ENCODE peak calls at places on chromosomes 13 and 19, in four cellular contexts. A, U, C and B are unnamed samples. For H3K36me3, the result is how much of the 10 kb centered on the place peaks cover.

GRCh38 chr19:1956868-1957492 is 16.0 kb downstream of the CSNK1G2 start:
- DNase-seq in A (no peak), U (no peak), C (no peak), B (peak)

GRCh38 chr13:89740994-89741678 is 1606.4 kb upstream of the MIR17HG start:
- DNase-seq in A (no peak), U (no peak), C (no peak), B (no peak)

GRCh38 chr13:39364797-39365468 is 238.1 kb downstream of the LHFPL6 start:
- DNase-seq in A (no peak), U (no peak), C (peak), B (no peak)

GRCh38 chr13:98889419-98890079 is 88.3 kb downstream of the DOCK9 start:
- DNase-seq in A (no peak), U (no peak), C (no peak), B (no peak)

GRCh38 chr19:48999481-49000325 is 6.0 kb downstream of the RUVBL2 start:
- DNase-seq in A (no peak), U (peak), C (no peak), B (peak)

GRCh38 chr19:39438270-39438934 is 2.7 kb upstream of the RPS16 start:
- DNase-seq in A (no peak), U (no peak), C (peak), B (no peak)

GRCh38 chr13:97005631-97006262 is 11.5 kb upstream of the OXGR1 start:
- DNase-seq in A (no peak), U (no peak), C (no peak), B (no peak)

GRCh38 chr19:35266904-35267817 is 1.6 kb upstream of the USF2 start:
- DNase-seq in A (no peak), U (peak), C (no peak), B (peak)

GRCh38 chr13:98141938-98142426 is 912 bp upstream of the FARP1 start:
- DNase-seq in A (no peak), U (no peak), C (no peak), B (no peak)

GRCh38 chr13:30193279-30194234 is 113.8 kb downstream of the KATNAL1 start:
- DNase-seq in A (peak), U (no peak), C (no peak), B (no peak)

GRCh38 chr19:36605101-36605838 is at the start of gene ZNF382:
- DNase-seq in A (peak), U (no peak), C (peak), B (no peak)

GRCh38 chr13:22499919-22500318 is 680.9 kb upstream of the SGCG start:
- DNase-seq in A (no peak), U (no peak), C (no peak), B (no peak)

GRCh38 chr13:31699650-31700049 is 39.7 kb upstream of the RXFP2 start:
- DNase-seq in A (no peak), U (no peak), C (no peak), B (no peak)

GRCh38 chr13:113358653-113359052 is 5.3 kb downstream of the GRTP1 start:
- DNase-seq in A (no peak), U (no peak), C (no peak), B (no peak)

GRCh38 chr19:5642204-5642603 is 19.3 kb downstream of the SAFB start:
- DNase-seq in A (no peak), U (no peak), C (no peak), B (no peak)

GRCh38 chr19:13082192-13083007 is 20.3 kb downstream of the LYL1 start:
- DNase-seq in A (no peak), U (peak), C (peak), B (no peak)

GRCh38 chr13:97127842-97128241 is 94.3 kb upstream of the MBNL2 start:
- DNase-seq in A (no peak), U (no peak), C (peak), B (no peak)

GRCh38 chr19:47229674-47230121 is 1.3 kb downstream of the BBC3 start:
- DNase-seq in A (no peak), U (peak), C (no peak), B (no peak)

GRCh38 chr13:38821753-38822551 is 135.1 kb downstream of the FREM2 start:
- DNase-seq in A (no peak), U (no peak), C (no peak), B (no peak)

GRCh38 chr19:6744381-6745288 is 5.2 kb downstream of the TRIP10 start:
- DNase-seq in A (no peak), U (no peak), C (no peak), B (no peak)

GRCh38 chr13:32211788-32212187 is 103.4 kb downstream of the ZAR1L start:
- DNase-seq in A (no peak), U (no peak), C (no peak), B (no peak)

GRCh38 chr19:46648070-46648960 is 12.3 kb upstream of the GNG8 start:
- DNase-seq in A (no peak), U (no peak), C (no peak), B (no peak)

GRCh38 chr19:16185925-16186234 is 670 bp downstream of the FAM32A start:
- DNase-seq in A (no peak), U (no peak), C (peak), B (no peak)

GRCh38 chr13:45670481-45670880 is 31.6 kb upstream of the CBY2 start:
- DNase-seq in A (no peak), U (no peak), C (no peak), B (no peak)

GRCh38 chr13:44904982-44905381 is 84.3 kb downstream of the NUFIP1 start:
- DNase-seq in A (no peak), U (no peak), C (no peak), B (no peak)

GRCh38 chr19:51094696-51095279 is 12.1 kb upstream of the KLK14 start:
- DNase-seq in A (no peak), U (peak), C (peak), B (peak)

GRCh38 chr19:18393836-18394235 is 3.6 kb downstream of the LRRC25 start:
- DNase-seq in A (no peak), U (no peak), C (no peak), B (no peak)

GRCh38 chr13:107211073-107211472 is 643.1 kb upstream of the ARGLU1 start:
- DNase-seq in A (no peak), U (peak), C (peak), B (peak)

GRCh38 chr19:38952395-38953165 is 21.8 kb downstream of the MRPS12 start:
- DNase-seq in A (no peak), U (peak), C (peak), B (no peak)

GRCh38 chr13:75329723-75330122 is 152.2 kb downstream of the TBC1D4 start:
- DNase-seq in A (no peak), U (no peak), C (peak), B (no peak)
- H3K36me3 ChIP-seq in A (under half), U (under half), C (under half), B (under half)

DNA sequence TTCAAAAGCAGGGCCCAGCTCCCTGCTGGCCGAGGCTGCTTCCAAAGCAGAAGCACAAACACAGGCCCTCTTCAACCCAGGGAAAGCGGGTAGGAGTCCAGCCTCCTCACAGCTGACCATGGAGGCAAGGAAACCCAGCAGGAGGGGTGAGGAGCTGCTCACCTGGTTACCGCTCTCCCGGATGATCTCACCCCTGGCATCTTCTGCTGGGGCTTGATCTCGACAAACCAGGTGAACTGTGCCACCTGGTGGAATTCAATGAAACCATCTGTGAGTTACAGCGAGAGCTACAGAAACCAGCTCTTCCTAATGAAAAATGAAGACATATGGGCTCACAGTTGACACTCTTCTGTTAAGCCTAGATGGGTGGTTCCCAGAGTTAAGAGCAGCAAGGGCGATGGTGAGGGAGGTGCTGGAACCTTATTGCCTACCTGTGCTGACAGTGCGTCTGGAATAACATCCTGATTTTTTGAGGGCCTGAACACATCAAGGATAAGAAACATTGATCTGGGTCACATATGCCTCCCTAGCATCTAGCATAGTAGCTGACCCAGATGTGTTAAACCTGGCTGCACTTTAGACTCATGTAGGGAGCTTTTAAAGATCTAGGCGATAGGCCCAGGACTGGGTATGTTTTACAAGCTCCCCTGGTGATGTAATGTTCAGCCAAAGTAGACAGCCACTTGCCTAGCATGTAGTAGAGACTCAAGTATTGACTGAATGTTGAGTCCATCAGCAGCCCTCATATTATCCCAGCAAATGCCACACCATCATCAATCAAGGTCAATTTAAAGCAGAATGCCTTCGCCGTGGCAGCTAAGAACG is 6.1 kb downstream of the DHRS12 start:
- DNase-seq in A (no peak), U (peak), C (peak), B (peak)
- TF ChIP-seq HDAC6 in A (no peak), U (no peak), C (no peak), B (no peak)

GRCh38 chr13:37011788-37012187 is 11.2 kb downstream of the EXOSC8 start:
- DNase-seq in A (no peak), U (no peak), C (no peak), B (no peak)
- H3K36me3 ChIP-seq in A (under half), U (half or more), C (under half), B (under half)

DNA sequence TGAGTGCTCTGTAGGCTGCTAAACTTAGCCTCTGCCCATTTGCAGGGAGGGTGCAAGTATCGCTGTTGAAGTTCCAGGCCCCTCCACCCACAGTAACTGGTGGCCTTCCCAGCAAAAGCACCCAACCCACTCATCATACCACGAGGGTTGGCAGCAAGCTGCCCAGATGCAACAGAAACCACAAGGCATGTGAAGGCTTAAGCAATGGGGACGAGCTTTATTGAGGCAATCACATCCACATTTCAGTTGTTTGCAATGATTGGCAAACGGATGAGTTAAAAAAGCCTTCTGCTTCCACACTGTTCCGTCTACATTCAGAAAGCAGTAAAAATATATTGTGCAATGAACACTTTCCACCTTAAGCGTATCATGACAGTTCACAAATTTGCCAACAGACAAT is 10.3 kb downstream of the GJB6 start:
- DNase-seq in A (no peak), U (no peak), C (no peak), B (no peak)
- TF ChIP-seq HDAC6 in A (no peak), U (no peak), C (no peak), B (no peak)

DNA sequence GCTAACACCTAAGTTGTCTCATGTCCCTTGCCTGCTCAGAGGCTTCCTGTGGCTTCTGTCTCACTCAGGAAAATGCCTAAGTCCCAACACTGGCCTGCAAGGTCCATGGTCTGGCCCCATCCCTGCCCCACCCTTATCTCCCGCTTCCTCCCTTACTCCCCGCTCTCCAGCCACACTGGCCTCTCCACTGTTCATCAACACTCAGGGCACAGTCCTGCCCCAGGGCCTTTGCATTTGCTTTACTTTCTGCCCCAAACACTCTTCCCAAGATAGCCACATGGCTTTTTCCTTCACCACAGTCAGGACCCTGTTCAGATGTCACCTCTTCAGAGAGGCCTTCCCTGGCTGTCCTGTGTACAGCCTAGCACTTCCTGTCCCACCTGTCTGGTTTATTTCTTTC is 32.1 kb upstream of the IGSF23 start:
- DNase-seq in A (no peak), U (no peak), C (no peak), B (no peak)
- H3K36me3 ChIP-seq in A (under half), U (under half), C (under half), B (under half)

DNA sequence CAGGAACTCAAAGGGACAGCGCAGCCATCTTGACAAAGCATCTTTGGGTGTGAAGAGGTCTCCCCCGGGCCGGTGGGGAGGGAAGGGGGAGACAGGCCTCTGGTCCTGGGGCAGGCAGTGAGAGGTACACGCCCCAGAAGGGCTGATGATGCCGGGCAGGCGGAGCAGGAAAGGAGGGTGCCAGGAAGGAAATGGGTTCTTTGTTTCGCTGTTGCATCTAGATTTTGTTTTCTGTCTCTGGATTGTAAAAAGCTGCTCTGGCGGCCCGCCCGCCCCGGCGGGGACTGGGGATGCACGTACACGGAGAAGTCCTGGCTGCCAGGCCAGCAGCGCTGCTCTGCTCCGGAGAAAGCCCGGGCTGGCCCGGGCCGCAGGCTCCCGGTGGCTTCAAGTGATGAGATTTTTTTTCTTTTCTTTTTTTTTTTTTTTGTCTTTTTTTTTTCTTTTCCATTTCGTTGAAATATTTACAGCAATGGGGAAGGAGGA is 13.2 kb upstream of the ASF1B start:
- DNase-seq in A (no peak), U (no peak), C (no peak), B (no peak)
- TF ChIP-seq HDAC6 in A (no peak), U (no peak), C (no peak), B (no peak)

DNA sequence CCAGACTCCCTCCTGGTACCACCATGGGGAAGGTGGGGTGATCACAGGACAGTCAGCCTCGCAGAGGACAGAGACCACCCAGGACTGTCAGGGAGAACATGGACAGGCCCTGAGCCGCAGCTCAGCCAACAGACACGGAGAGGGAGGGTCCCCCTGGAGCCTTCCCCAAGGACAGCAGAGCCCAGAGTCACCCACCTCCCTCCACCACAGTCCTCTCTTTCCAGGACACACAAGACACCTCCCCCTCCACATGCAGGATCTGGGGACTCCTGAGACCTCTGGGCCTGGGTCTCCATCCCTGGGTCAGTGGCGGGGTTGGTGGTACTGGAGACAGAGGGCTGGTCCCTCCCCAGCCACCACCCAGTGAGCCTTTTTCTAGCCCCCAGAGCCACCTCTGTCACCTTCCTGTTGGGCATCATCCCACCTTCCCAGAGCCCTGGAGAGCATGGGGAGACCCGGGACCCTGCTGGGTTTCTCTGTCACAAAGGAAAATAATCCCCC is 505 bp upstream of the CEACAM5 start:
- DNase-seq in A (no peak), U (no peak), C (no peak), B (no peak)
- H3K36me3 ChIP-seq in A (under half), U (under half), C (under half), B (under half)

GRCh38 chr13:75217949-75218348 is 264.0 kb downstream of the TBC1D4 start:
- DNase-seq in A (no peak), U (no peak), C (no peak), B (no peak)
- TF ChIP-seq HDAC6 in A (no peak), U (no peak), C (no peak), B (no peak)

GRCh38 chr19:41339936-41340335 is 13.8 kb downstream of the TGFB1 start:
- DNase-seq in A (no peak), U (no peak), C (no peak), B (no peak)
- H3K36me3 ChIP-seq in A (under half), U (half or more), C (under half), B (under half)